ENCODE peak calls at places on chromosomes 5 and 9, in seven cellular contexts. U is skeletal muscle cell; H is mesendoderm; X is BE2C; N is naive thymus-derived CD4-positive, alpha-beta T cell; E is WERI-Rb-1; C is ovary. S is an unnamed sample.

GRCh38 chr5:90386099-90386710 is 23.4 kb downstream of the CETN3 start:
- DNase-seq in U (no peak), H (peak), C (no peak), X (no peak), N (no peak), E (no peak), S (no peak)

GRCh38 chr5:77152441-77152840 is 58.0 kb upstream of the PDE8B start:
- DNase-seq in N (no peak), H (no peak), X (no peak), E (peak), C (no peak), U (no peak), S (no peak)

GRCh38 chr9:9352877-9353481 is 1259.8 kb downstream of the PTPRD start:
- DNase-seq in X (peak), C (no peak), N (no peak), E (no peak), H (no peak), U (no peak), S (no peak)

GRCh38 chr5:36635721-36636390 is 29.4 kb downstream of the SLC1A3 start:
- DNase-seq in X (no peak), U (no peak), C (no peak), N (no peak), H (peak), E (no peak), S (peak)

GRCh38 chr5:28975508-28975907 is 1937.1 kb upstream of the CDH9 start:
- DNase-seq in U (no peak), E (no peak), H (no peak), N (no peak), X (no peak), C (no peak), S (no peak)

GRCh38 chr5:111967463-111967862 is 210.5 kb upstream of the NREP start:
- DNase-seq in C (no peak), N (no peak), E (no peak), X (no peak), H (no peak), U (no peak), S (no peak)

GRCh38 chr5:137072376-137073174 is 426.6 kb downstream of the SPOCK1 start:
- DNase-seq in E (no peak), N (no peak), U (no peak), H (no peak), X (no peak), C (no peak), S (peak)

GRCh38 chr9:33816327-33817252 is at the start of gene UBE2R2:
- DNase-seq in E (peak), N (peak), X (peak), C (peak), H (peak), U (peak), S (peak)

GRCh38 chr9:117414220-117414905 is 494 bp downstream of the ASTN2 start:
- DNase-seq in C (peak), U (no peak), H (peak), X (peak), N (no peak), E (peak), S (peak)

DNA sequence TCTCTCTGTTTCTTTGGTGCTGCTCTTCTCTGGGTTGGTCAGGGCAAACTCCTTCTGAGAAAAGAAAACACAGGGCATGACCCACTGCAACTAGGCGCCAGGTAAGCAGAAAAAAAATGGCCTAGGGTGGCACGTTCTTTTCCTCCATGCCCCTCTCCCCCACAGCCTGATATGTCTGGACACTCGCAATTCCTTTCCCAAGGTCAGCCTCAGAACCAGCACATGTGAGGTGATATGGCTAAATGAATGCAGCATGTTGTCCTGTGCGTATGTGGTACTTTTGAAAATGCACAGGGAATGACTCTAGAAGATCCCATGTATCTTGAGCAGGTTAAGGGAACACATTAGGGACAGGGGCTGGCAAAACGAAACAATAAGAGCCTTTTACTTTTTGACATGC is 77.0 kb downstream of the SIL1 start:
- DNase-seq in E (no peak), H (no peak), X (no peak), C (no peak), U (no peak), N (no peak), S (no peak)
- H3K4me3 ChIP-seq in E (no peak), H (no peak), X (no peak), C (no peak), U (no peak), N (no peak), S (no peak)

DNA sequence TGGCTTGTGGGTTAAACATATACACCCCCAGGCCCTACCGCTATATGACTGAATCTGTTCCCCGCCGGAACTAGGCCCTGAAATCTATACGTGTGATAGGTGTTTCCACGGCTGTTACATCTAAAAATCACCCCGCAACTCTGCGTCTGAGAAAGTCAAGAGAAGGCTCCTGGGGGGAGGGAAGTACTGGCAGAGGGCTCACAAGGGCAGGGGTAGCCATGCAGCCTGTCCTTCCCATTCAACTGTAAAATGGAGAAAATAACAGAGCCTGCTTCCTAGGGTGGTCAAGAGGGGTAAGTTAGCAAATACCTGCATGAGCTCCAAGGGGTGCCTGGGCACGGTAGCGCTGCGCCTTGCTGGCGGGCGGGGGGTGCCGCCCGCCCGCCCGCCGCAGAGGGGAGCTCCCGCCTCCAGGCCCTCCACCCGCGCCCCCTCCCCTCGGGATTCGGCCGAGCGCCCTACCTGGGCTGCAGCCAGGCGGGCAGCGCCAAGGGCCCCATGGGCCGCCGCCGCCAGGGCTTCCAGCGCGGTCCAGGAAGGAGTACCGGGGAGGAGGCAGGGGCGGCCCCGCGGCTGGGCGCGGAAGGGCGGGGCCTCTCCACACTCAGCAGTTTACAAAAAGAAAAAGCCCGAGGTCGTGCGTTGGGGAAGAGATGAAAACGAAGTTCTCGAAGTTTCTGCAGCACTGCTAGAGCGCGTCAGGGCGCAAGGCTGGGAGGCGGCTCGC is at the start of gene HACD4:
- DNase-seq in E (no peak), N (peak), U (no peak), C (peak), X (no peak), H (peak), S (peak)
- H3K4me3 ChIP-seq in E (no peak), N (peak), U (peak), C (peak), X (no peak), H (peak), S (peak)

GRCh38 chr5:134411228-134411545 is 494 bp downstream of the CDKN2AIPNL start:
- DNase-seq in X (no peak), C (no peak), E (no peak), H (no peak), N (no peak), U (no peak), S (no peak)
- H3K4me3 ChIP-seq in X (peak), C (peak), E (peak), H (peak), N (peak), U (peak), S (peak)

DNA sequence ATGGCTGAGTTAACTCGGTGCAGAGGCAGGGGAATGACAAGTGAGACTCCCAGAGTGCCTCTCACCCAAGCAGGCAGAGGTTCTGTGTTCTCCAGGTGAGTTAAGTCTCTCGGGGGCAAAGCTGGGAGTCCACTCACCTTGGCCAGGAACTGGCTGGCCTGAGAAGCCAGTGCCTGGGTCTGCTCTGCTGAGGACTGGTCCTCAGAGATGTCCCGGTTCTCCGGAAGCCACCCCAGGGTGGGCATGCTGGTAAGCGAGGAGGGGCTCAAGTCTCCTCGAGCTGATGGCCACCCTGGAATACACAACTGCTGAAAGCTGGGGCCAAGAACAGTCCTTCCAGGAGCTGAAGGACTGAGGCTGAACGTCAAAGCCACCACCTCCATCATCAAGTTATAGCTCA is 20.4 kb downstream of the AKNA start:
- DNase-seq in C (no peak), U (no peak), E (no peak), H (no peak), X (no peak), N (no peak), S (no peak)
- H3K4me3 ChIP-seq in C (no peak), U (no peak), E (no peak), H (no peak), X (no peak), N (peak), S (no peak)